ENCODE peak calls at places on chromosomes 16 and 17, in five cellular contexts. D is myocyte; E is GM23248; G is H9; W is activated CD4-positive, alpha-beta memory T cell treated with anti-CD3 and anti-CD28 coated beads, Interleukin-2, amount 10 ng/mL, durations not matched to agents 7 days and 5 days. X is an unnamed sample.

GRCh38 chr17:18146980-18147379 is 36.6 kb upstream of the ALKBH5 start:
- DNase-seq in D (no peak), E (no peak), G (no peak), W (no peak), X (no peak)

GRCh38 chr17:66172706-66173223 is 19.2 kb downstream of the CEP112 start:
- DNase-seq in D (no peak), E (no peak), G (no peak), W (no peak), X (no peak)

GRCh38 chr17:7825206-7825980 is 8.6 kb upstream of the KDM6B start:
- DNase-seq in D (peak), E (peak), G (peak), W (no peak), X (peak)

GRCh38 chr17:33436321-33436720 is 143.2 kb upstream of the ASIC2 start:
- DNase-seq in D (peak), E (peak), G (no peak), W (no peak), X (no peak)

GRCh38 chr17:20174588-20175265 is 165.6 kb downstream of the SPECC1 start:
- DNase-seq in D (peak), E (peak), G (no peak), W (no peak), X (no peak)

GRCh38 chr16:86927699-86928098 is 349.4 kb downstream of the FOXL1 start:
- DNase-seq in D (no peak), E (no peak), G (no peak), W (no peak), X (no peak)

GRCh38 chr17:40179923-40180659 is 2.8 kb downstream of the RAPGEFL1 start:
- DNase-seq in D (peak), E (peak), G (no peak), W (no peak), X (no peak)

GRCh38 chr17:75371981-75372380 is 33.5 kb downstream of the GRB2 start:
- DNase-seq in D (no peak), E (no peak), G (no peak), W (no peak), X (no peak)

GRCh38 chr17:73976147-73976546 is 227.3 kb upstream of the RPL38 start:
- DNase-seq in D (no peak), E (no peak), G (no peak), W (no peak), X (no peak)

GRCh38 chr17:48484850-48485249 is 46.0 kb downstream of the HOXB1 start:
- DNase-seq in D (peak), E (peak), G (no peak), W (no peak), X (no peak)

GRCh38 chr16:11238272-11239202 is 17.5 kb downstream of the SOCS1 start:
- DNase-seq in D (no peak), E (no peak), G (peak), W (no peak), X (no peak)